ENCODE peak calls at places on chromosomes 11 and 22, in ten cellular contexts. S is colonic mucosa; Y is effector memory CD4-positive, alpha-beta T cell; F is tibial nerve; Q is tibial artery; D is naive thymus-derived CD4-positive, alpha-beta T cell; L is lower lobe of right lung; P is bronchial epithelial cell; J is GM06990; W is adipocyte. G is an unnamed sample.

GRCh38 chr11:2912498-2912897 is 16.7 kb downstream of the PHLDA2 start:
- DNase-seq in S (peak; percentile 96), Y (no peak), F (no peak), Q (no peak), D (no peak), L (peak; percentile 93), P (peak; percentile 94), J (no peak), W (peak; percentile 64), G (no peak)

GRCh38 chr11:33932721-33933120 is 40.8 kb upstream of the LMO2 start:
- DNase-seq in S (no peak), Y (no peak), F (no peak), Q (no peak), D (no peak), L (no peak), P (no peak), J (no peak), W (no peak), G (no peak)

GRCh38 chr11:7512525-7513209 is 1.1 kb upstream of the PPFIBP2 start:
- DNase-seq in S (peak; percentile 68), Y (no peak), F (peak; percentile 73), Q (peak; percentile 94), D (no peak), L (peak; percentile 89), P (no peak), J (peak; percentile 79), W (no peak), G (peak; percentile 10)

GRCh38 chr11:14783788-14784187 is 108.2 kb downstream of the CYP2R1 start:
- DNase-seq in S (no peak), Y (no peak), F (no peak), Q (no peak), D (no peak), L (no peak), P (no peak), J (no peak), W (no peak), G (no peak)

GRCh38 chr11:47051217-47051616 is 114.7 kb downstream of the CSTPP1 start:
- DNase-seq in S (no peak), Y (no peak), F (peak; percentile 11), Q (no peak), D (no peak), L (no peak), P (no peak), J (no peak), W (peak; percentile 46), G (no peak)

GRCh38 chr11:123145220-123145619 is 49.8 kb downstream of the CLMP start:
- DNase-seq in S (no peak), Y (no peak), F (peak; percentile 38), Q (no peak), D (no peak), L (no peak), P (peak; percentile 93), J (no peak), W (peak; percentile 78), G (no peak)

GRCh38 chr22:23892130-23892529 is 2.1 kb upstream of the MIF start:
- DNase-seq in S (no peak), Y (no peak), F (no peak), Q (no peak), D (no peak), L (no peak), P (no peak), J (no peak), W (no peak), G (no peak)

GRCh38 chr11:44842219-44842618 is 108.5 kb downstream of the TP53I11 start:
- DNase-seq in S (no peak), Y (no peak), F (no peak), Q (no peak), D (no peak), L (no peak), P (no peak), J (no peak), W (peak; percentile 88), G (no peak)

DNA sequence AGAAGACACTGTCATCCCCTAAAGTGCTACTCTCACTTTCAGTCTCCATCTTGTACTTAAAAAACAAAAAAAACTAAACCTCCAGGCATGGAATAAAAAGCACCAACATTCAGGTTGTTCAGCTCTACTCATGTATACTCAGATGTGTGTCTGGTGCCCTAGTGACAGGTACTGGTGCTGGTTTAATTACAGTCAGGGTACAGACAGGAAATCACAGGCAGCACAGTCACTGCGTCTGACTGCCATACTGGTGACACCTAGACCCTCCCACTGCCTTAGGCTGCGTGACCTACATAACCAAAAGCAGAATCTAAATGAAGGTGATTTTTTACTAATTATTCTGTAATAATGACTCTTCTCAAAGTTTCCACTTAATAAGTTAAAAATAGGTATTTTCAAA is at the start of gene ARHGAP32:
- DNase-seq in S (peak; percentile 33), Y (no peak), F (no peak), Q (no peak), D (no peak), L (no peak), P (peak; percentile 87), J (no peak), W (no peak), G (no peak)
- H3K27me3 ChIP-seq in S (no peaks in the 10 kb centered on the region), Y (no peaks in the 10 kb centered on the region), F (no peaks in the 10 kb centered on the region), Q (no peaks in the 10 kb centered on the region), D (no peaks in the 10 kb centered on the region), L (no peaks in the 10 kb centered on the region), P (no peaks in the 10 kb centered on the region), J (no peaks in the 10 kb centered on the region), W (no peaks in the 10 kb centered on the region), G (no peaks in the 10 kb centered on the region)

GRCh38 chr22:41157083-41157482 is 48.0 kb upstream of the L3MBTL2 start:
- DNase-seq in S (no peak), Y (no peak), F (no peak), Q (no peak), D (no peak), L (no peak), P (no peak), J (no peak), W (no peak), G (no peak)
- H3K36me3 ChIP-seq in S (peaks cover 59% of the 10 kb centered on the region), Y (peaks cover 98% of the 10 kb centered on the region), F (peaks cover 2% of the 10 kb centered on the region), Q (peaks cover 98% of the 10 kb centered on the region), D (peaks cover 64% of the 10 kb centered on the region), L (peaks cover 100% of the 10 kb centered on the region), P (peaks cover 35% of the 10 kb centered on the region), J (peaks cover 24% of the 10 kb centered on the region), W (peaks cover 100% of the 10 kb centered on the region), G (peaks cover 91% of the 10 kb centered on the region)

GRCh38 chr22:44930711-44931035 is 79.1 kb downstream of the PHF21B start:
- DNase-seq in S (no peak), Y (no peak), F (no peak), Q (no peak), D (no peak), L (no peak), P (no peak), J (no peak), W (no peak), G (no peak)

GRCh38 chr22:44929348-44930015 is 80.3 kb downstream of the PHF21B start:
- DNase-seq in S (no peak), Y (no peak), F (no peak), Q (no peak), D (no peak), L (no peak), P (no peak), J (no peak), W (no peak), G (no peak)

GRCh38 chr22:44928064-44928463 is 81.7 kb downstream of the PHF21B start:
- DNase-seq in S (no peak), Y (no peak), F (no peak), Q (no peak), D (no peak), L (peak; percentile 33), P (no peak), J (no peak), W (no peak), G (no peak)

GRCh38 chr22:44930016-44930710 is 79.6 kb downstream of the PHF21B start:
- DNase-seq in S (no peak), Y (no peak), F (no peak), Q (no peak), D (no peak), L (no peak), P (no peak), J (no peak), W (no peak), G (no peak)

DNA sequence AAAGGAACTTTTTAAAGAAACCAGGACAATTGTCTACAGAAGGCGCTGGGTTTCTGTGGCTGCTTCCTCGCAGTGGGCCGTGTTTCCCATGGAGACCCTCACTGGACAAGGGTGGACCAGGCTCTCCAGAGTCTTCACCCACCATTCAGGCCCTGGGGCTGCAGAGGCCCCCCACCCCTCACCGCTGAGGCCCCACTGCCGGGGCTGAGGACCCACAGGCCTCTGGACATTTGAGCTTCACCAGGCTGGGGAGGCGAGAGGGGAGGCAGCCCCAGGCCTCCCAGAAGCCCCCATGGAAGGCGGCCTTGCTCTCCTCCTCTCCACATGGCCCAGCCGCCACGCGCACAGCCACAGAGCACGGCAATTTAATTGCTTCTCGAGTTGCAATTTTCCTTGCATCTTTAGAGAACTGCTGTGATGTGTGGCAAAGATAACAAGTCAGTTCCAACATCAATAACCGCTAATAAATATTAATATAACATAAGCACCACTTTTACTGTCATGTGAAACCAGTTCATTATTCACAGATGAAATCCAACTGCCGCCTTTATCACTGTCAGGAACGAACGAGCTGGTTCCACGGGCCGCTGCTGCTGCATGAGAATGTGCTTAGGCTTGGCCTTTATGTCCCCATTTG is 81.0 kb downstream of the PHF21B start:
- DNase-seq in S (no peak), Y (no peak), F (no peak), Q (no peak), D (no peak), L (peak; percentile 32), P (no peak), J (no peak), W (no peak), G (no peak)
- H3K27me3 ChIP-seq in S (no peaks in the 10 kb centered on the region), Y (no peaks in the 10 kb centered on the region), F (no peaks in the 10 kb centered on the region), Q (peaks cover 43% of the 10 kb centered on the region), D (no peaks in the 10 kb centered on the region), L (peaks cover 3% of the 10 kb centered on the region), P (peaks cover 2% of the 10 kb centered on the region), J (no peaks in the 10 kb centered on the region), W (peaks cover 40% of the 10 kb centered on the region), G (no peaks in the 10 kb centered on the region)

GRCh38 chr11:64826578-64827450 is 16.5 kb upstream of the MEN1 start:
- DNase-seq in S (no peak), Y (no peak), F (no peak), Q (no peak), D (no peak), L (no peak), P (no peak), J (no peak), W (no peak), G (peak; percentile 72)

GRCh38 chr11:64826062-64826461 is 15.7 kb upstream of the MEN1 start:
- DNase-seq in S (no peak), Y (no peak), F (no peak), Q (no peak), D (no peak), L (no peak), P (no peak), J (no peak), W (no peak), G (no peak)

GRCh38 chr11:64829536-64830251 is 14.8 kb downstream of the CDC42BPG start:
- DNase-seq in S (no peak), Y (no peak), F (no peak), Q (no peak), D (no peak), L (no peak), P (no peak), J (no peak), W (no peak), G (no peak)

GRCh38 chr11:64823568-64824119 is 13.3 kb upstream of the MEN1 start:
- DNase-seq in S (no peak), Y (no peak), F (no peak), Q (no peak), D (no peak), L (no peak), P (no peak), J (no peak), W (no peak), G (no peak)

DNA sequence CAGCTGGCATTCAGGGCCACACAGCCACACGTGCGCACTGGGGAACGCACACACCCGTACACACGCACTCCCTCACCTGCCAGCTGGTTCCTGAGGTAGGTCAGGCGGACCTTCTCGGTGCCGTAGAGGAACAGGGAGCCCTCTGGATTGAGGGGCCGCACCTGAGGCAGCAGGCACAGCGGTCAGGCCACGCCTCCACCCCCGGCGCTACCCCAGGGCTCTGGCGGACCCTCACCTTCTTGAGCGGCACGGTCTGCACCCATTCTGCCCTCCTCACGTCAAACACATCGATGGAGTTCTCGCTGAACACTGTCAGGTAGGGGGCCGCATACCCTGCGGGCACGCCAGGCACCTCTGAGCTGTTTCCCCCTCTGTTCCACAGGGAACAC is 17.0 kb downstream of the CDC42BPG start:
- DNase-seq in S (no peak), Y (no peak), F (no peak), Q (no peak), D (no peak), L (no peak), P (no peak), J (no peak), W (no peak), G (no peak)
- H3K36me3 ChIP-seq in S (no peaks in the 10 kb centered on the region), Y (peaks cover 4% of the 10 kb centered on the region), F (no peaks in the 10 kb centered on the region), Q (no peaks in the 10 kb centered on the region), D (no peaks in the 10 kb centered on the region), L (peaks cover 33% of the 10 kb centered on the region), P (peaks cover 57% of the 10 kb centered on the region), J (no peaks in the 10 kb centered on the region), W (no peaks in the 10 kb centered on the region), G (no peaks in the 10 kb centered on the region)